ENCODE peak calls at places on chromosomes 13 and 19, in six cellular contexts. One of them, this sample, is unnamed.
A peak's percentile ranks its signal among the peaks of the same experiment; 100 is the strongest.

GRCh38 chr13:29315847-29316246 is 279.6 kb downstream of the SLC7A1 start:
- DNase-seq in progenitor cell of endocrine pancreas: no peak
- DNase-seq in body of pancreas: no peak
- DNase-seq in NCI-H460: no peak
- DNase-seq in pancreas: no peak
- DNase-seq in endothelial cell: no peak
- DNase-seq in this sample: no peak

GRCh38 chr19:49492573-49493411 is 3.4 kb upstream of the RPS11 start:
- DNase-seq in progenitor cell of endocrine pancreas: no peak
- DNase-seq in body of pancreas: no peak
- DNase-seq in NCI-H460: peak; percentile 56
- DNase-seq in pancreas: no peak
- DNase-seq in endothelial cell: no peak
- DNase-seq in this sample: no peak

GRCh38 chr13:103203750-103204330 is 137.6 kb upstream of the SLC10A2 start:
- DNase-seq in progenitor cell of endocrine pancreas: no peak
- DNase-seq in body of pancreas: no peak
- DNase-seq in NCI-H460: no peak
- DNase-seq in pancreas: no peak
- DNase-seq in endothelial cell: no peak
- DNase-seq in this sample: no peak

GRCh38 chr13:32587774-32588165 is 1.5 kb downstream of the PDS5B start:
- DNase-seq in progenitor cell of endocrine pancreas: no peak
- DNase-seq in body of pancreas: no peak
- DNase-seq in NCI-H460: no peak
- DNase-seq in pancreas: no peak
- DNase-seq in endothelial cell: no peak
- DNase-seq in this sample: no peak

GRCh38 chr13:30173301-30173605 is 134.1 kb downstream of the KATNAL1 start:
- DNase-seq in progenitor cell of endocrine pancreas: no peak
- DNase-seq in body of pancreas: no peak
- DNase-seq in NCI-H460: no peak
- DNase-seq in pancreas: no peak
- DNase-seq in endothelial cell: no peak
- DNase-seq in this sample: no peak

GRCh38 chr13:70835349-70835748 is 727.1 kb upstream of the KLHL1 start:
- DNase-seq in progenitor cell of endocrine pancreas: no peak
- DNase-seq in body of pancreas: no peak
- DNase-seq in NCI-H460: no peak
- DNase-seq in pancreas: no peak
- DNase-seq in endothelial cell: no peak
- DNase-seq in this sample: no peak

GRCh38 chr13:42760949-42761348 is 20.4 kb upstream of the FAM216B start:
- DNase-seq in progenitor cell of endocrine pancreas: no peak
- DNase-seq in body of pancreas: peak; percentile 51
- DNase-seq in NCI-H460: no peak
- DNase-seq in pancreas: no peak
- DNase-seq in endothelial cell: no peak
- DNase-seq in this sample: no peak

GRCh38 chr19:50493171-50493570 is 16.5 kb upstream of the GARIN5A start:
- DNase-seq in progenitor cell of endocrine pancreas: no peak
- DNase-seq in body of pancreas: no peak
- DNase-seq in NCI-H460: no peak
- DNase-seq in pancreas: peak; percentile 28
- DNase-seq in endothelial cell: no peak
- DNase-seq in this sample: no peak

GRCh38 chr13:69595181-69595580 is 512.4 kb upstream of the ATXN8OS start:
- DNase-seq in progenitor cell of endocrine pancreas: no peak
- DNase-seq in body of pancreas: no peak
- DNase-seq in NCI-H460: no peak
- DNase-seq in pancreas: no peak
- DNase-seq in endothelial cell: no peak
- DNase-seq in this sample: no peak

GRCh38 chr13:75876371-75877050 is 240.4 kb downstream of the LMO7 start:
- DNase-seq in progenitor cell of endocrine pancreas: peak; percentile 33
- DNase-seq in body of pancreas: peak; percentile 67
- DNase-seq in NCI-H460: peak; percentile 61
- DNase-seq in pancreas: no peak
- DNase-seq in endothelial cell: peak; percentile 56
- DNase-seq in this sample: peak; percentile 53

GRCh38 chr13:30464496-30465351 is 1.0 kb downstream of the HMGB1 start:
- DNase-seq in progenitor cell of endocrine pancreas: peak; percentile 66
- DNase-seq in body of pancreas: peak; percentile 73
- DNase-seq in NCI-H460: peak; percentile 58
- DNase-seq in pancreas: peak; percentile 88
- DNase-seq in endothelial cell: peak; percentile 72
- DNase-seq in this sample: peak; percentile 78

GRCh38 chr13:94195715-94196114 is 283.8 kb downstream of the DCT start:
- DNase-seq in progenitor cell of endocrine pancreas: no peak
- DNase-seq in body of pancreas: no peak
- DNase-seq in NCI-H460: no peak
- DNase-seq in pancreas: no peak
- DNase-seq in endothelial cell: no peak
- DNase-seq in this sample: no peak

GRCh38 chr19:37997911-37998344 is 90.9 kb downstream of the SIPA1L3 start:
- DNase-seq in progenitor cell of endocrine pancreas: no peak
- DNase-seq in body of pancreas: peak; percentile 29
- DNase-seq in NCI-H460: peak; percentile 21
- DNase-seq in pancreas: no peak
- DNase-seq in endothelial cell: no peak
- DNase-seq in this sample: no peak

GRCh38 chr13:50618206-50618605 is 225.3 kb downstream of the DLEU7 start:
- DNase-seq in progenitor cell of endocrine pancreas: no peak
- DNase-seq in body of pancreas: no peak
- DNase-seq in NCI-H460: no peak
- DNase-seq in pancreas: no peak
- DNase-seq in endothelial cell: no peak
- DNase-seq in this sample: no peak

GRCh38 chr13:20182231-20182846 is 10.4 kb downstream of the GJB2 start:
- DNase-seq in progenitor cell of endocrine pancreas: no peak
- DNase-seq in body of pancreas: peak; percentile 45
- DNase-seq in NCI-H460: peak; percentile 65
- DNase-seq in pancreas: no peak
- DNase-seq in endothelial cell: peak; percentile 61
- DNase-seq in this sample: no peak

GRCh38 chr19:3285647-3286176 is 61.3 kb downstream of the CELF5 start:
- DNase-seq in progenitor cell of endocrine pancreas: peak; percentile 54
- DNase-seq in body of pancreas: no peak
- DNase-seq in NCI-H460: no peak
- DNase-seq in pancreas: no peak
- DNase-seq in endothelial cell: peak; percentile 64
- DNase-seq in this sample: no peak

GRCh38 chr19:38730470-38730730 is 13.9 kb downstream of the CAPN12 start:
- DNase-seq in progenitor cell of endocrine pancreas: no peak
- DNase-seq in body of pancreas: no peak
- DNase-seq in NCI-H460: no peak
- DNase-seq in pancreas: no peak
- DNase-seq in endothelial cell: no peak
- DNase-seq in this sample: no peak

GRCh38 chr19:8361921-8362793 is 1.8 kb upstream of the ANGPTL4 start:
- DNase-seq in progenitor cell of endocrine pancreas: no peak
- DNase-seq in body of pancreas: peak; percentile 100
- DNase-seq in NCI-H460: peak; percentile 97
- DNase-seq in pancreas: peak; percentile 99
- DNase-seq in endothelial cell: no peak
- DNase-seq in this sample: peak; percentile 93

GRCh38 chr13:65468628-65469027 is 1761.5 kb downstream of the PCDH9 start:
- DNase-seq in progenitor cell of endocrine pancreas: no peak
- DNase-seq in body of pancreas: no peak
- DNase-seq in NCI-H460: no peak
- DNase-seq in pancreas: no peak
- DNase-seq in endothelial cell: no peak
- DNase-seq in this sample: no peak

GRCh38 chr13:85798999-85799646 is at the start of gene SLITRK6:
- DNase-seq in progenitor cell of endocrine pancreas: no peak
- DNase-seq in body of pancreas: no peak
- DNase-seq in NCI-H460: peak; percentile 11
- DNase-seq in pancreas: no peak
- DNase-seq in endothelial cell: peak; percentile 18
- DNase-seq in this sample: no peak

GRCh38 chr19:46696052-46696451 is 20.9 kb downstream of the PRKD2 start:
- DNase-seq in progenitor cell of endocrine pancreas: no peak
- DNase-seq in body of pancreas: no peak
- DNase-seq in NCI-H460: no peak
- DNase-seq in pancreas: no peak
- DNase-seq in endothelial cell: no peak
- DNase-seq in this sample: no peak

GRCh38 chr13:77980592-77980991 is 62.0 kb upstream of the EDNRB start:
- DNase-seq in progenitor cell of endocrine pancreas: no peak
- DNase-seq in body of pancreas: no peak
- DNase-seq in NCI-H460: peak; percentile 30
- DNase-seq in pancreas: no peak
- DNase-seq in endothelial cell: no peak
- DNase-seq in this sample: no peak

GRCh38 chr19:2371656-2372055 is 11.6 kb downstream of the TMPRSS9 start:
- DNase-seq in progenitor cell of endocrine pancreas: no peak
- DNase-seq in body of pancreas: no peak
- DNase-seq in NCI-H460: no peak
- DNase-seq in pancreas: no peak
- DNase-seq in endothelial cell: no peak
- DNase-seq in this sample: no peak

GRCh38 chr13:97212540-97213146 is 9.5 kb upstream of the MBNL2 start:
- DNase-seq in progenitor cell of endocrine pancreas: no peak
- DNase-seq in body of pancreas: peak; percentile 54
- DNase-seq in NCI-H460: peak; percentile 28
- DNase-seq in pancreas: no peak
- DNase-seq in endothelial cell: peak; percentile 23
- DNase-seq in this sample: peak; percentile 36

GRCh38 chr13:28654276-28654675 is 4.7 kb upstream of the POMP start:
- DNase-seq in progenitor cell of endocrine pancreas: no peak
- DNase-seq in body of pancreas: no peak
- DNase-seq in NCI-H460: no peak
- DNase-seq in pancreas: no peak
- DNase-seq in endothelial cell: no peak
- DNase-seq in this sample: no peak